ENCODE peak calls at places on chromosomes 12 and 14, in eight cellular contexts. One of them, this sample, is unnamed.
A peak's percentile ranks its signal among the peaks of the same experiment; 100 is the strongest.

GRCh38 chr12:51593539-51593938 is 2.5 kb downstream of the SCN8A start:
- DNase-seq in endodermal cell: peak; percentile 76
- DNase-seq in esophagus squamous epithelium: no peak
- DNase-seq in cardiac muscle cell: peak; percentile 75
- DNase-seq in stomach: no peak
- DNase-seq in HCT116: no peak
- DNase-seq in psoas muscle: no peak
- DNase-seq in brain microvascular endothelial cell: peak; percentile 64
- DNase-seq in this sample: no peak

GRCh38 chr14:105491366-105492006 is 440 bp downstream of the TEDC1 start:
- DNase-seq in endodermal cell: peak; percentile 97
- DNase-seq in HCT116: peak; percentile 68
- DNase-seq in cardiac muscle cell: no peak
- DNase-seq in esophagus squamous epithelium: no peak
- DNase-seq in brain microvascular endothelial cell: no peak
- DNase-seq in psoas muscle: peak; percentile 74
- DNase-seq in stomach: peak; percentile 76
- DNase-seq in this sample: peak; percentile 48

GRCh38 chr12:91958816-91959215 is 186.8 kb downstream of the BTG1 start:
- DNase-seq in cardiac muscle cell: no peak
- DNase-seq in stomach: no peak
- DNase-seq in psoas muscle: no peak
- DNase-seq in esophagus squamous epithelium: no peak
- DNase-seq in endodermal cell: no peak
- DNase-seq in HCT116: no peak
- DNase-seq in brain microvascular endothelial cell: peak; percentile 79
- DNase-seq in this sample: no peak

GRCh38 chr14:59318908-59319307 is 130.4 kb downstream of the DAAM1 start:
- DNase-seq in brain microvascular endothelial cell: no peak
- DNase-seq in psoas muscle: no peak
- DNase-seq in stomach: no peak
- DNase-seq in endodermal cell: no peak
- DNase-seq in cardiac muscle cell: no peak
- DNase-seq in esophagus squamous epithelium: no peak
- DNase-seq in HCT116: no peak
- DNase-seq in this sample: no peak

GRCh38 chr14:48333221-48333910 is 658.0 kb upstream of the MDGA2 start:
- DNase-seq in stomach: no peak
- DNase-seq in esophagus squamous epithelium: no peak
- DNase-seq in psoas muscle: no peak
- DNase-seq in brain microvascular endothelial cell: no peak
- DNase-seq in HCT116: no peak
- DNase-seq in cardiac muscle cell: no peak
- DNase-seq in endodermal cell: no peak
- DNase-seq in this sample: no peak

GRCh38 chr12:22477166-22477893 is 67.0 kb downstream of the C2CD5 start:
- DNase-seq in stomach: no peak
- DNase-seq in cardiac muscle cell: no peak
- DNase-seq in brain microvascular endothelial cell: peak; percentile 86
- DNase-seq in psoas muscle: no peak
- DNase-seq in HCT116: no peak
- DNase-seq in endodermal cell: no peak
- DNase-seq in esophagus squamous epithelium: no peak
- DNase-seq in this sample: no peak

GRCh38 chr12:66964629-66965028 is 285.8 kb upstream of the GRIP1 start:
- DNase-seq in esophagus squamous epithelium: no peak
- DNase-seq in stomach: no peak
- DNase-seq in endodermal cell: no peak
- DNase-seq in brain microvascular endothelial cell: peak; percentile 87
- DNase-seq in psoas muscle: no peak
- DNase-seq in cardiac muscle cell: no peak
- DNase-seq in HCT116: no peak
- DNase-seq in this sample: no peak

GRCh38 chr12:116955382-116956021 is 44.8 kb downstream of the FBXW8 start:
- DNase-seq in endodermal cell: peak; percentile 55
- DNase-seq in brain microvascular endothelial cell: no peak
- DNase-seq in psoas muscle: no peak
- DNase-seq in stomach: peak; percentile 83
- DNase-seq in cardiac muscle cell: no peak
- DNase-seq in HCT116: peak; percentile 45
- DNase-seq in esophagus squamous epithelium: no peak
- DNase-seq in this sample: peak; percentile 29

GRCh38 chr12:66083766-66084165 is 46.8 kb downstream of the LLPH start:
- DNase-seq in stomach: no peak
- DNase-seq in cardiac muscle cell: no peak
- DNase-seq in brain microvascular endothelial cell: no peak
- DNase-seq in endodermal cell: no peak
- DNase-seq in esophagus squamous epithelium: no peak
- DNase-seq in HCT116: no peak
- DNase-seq in psoas muscle: no peak
- DNase-seq in this sample: no peak

GRCh38 chr12:113235976-113236375 is 14.7 kb downstream of the TPCN1 start:
- DNase-seq in cardiac muscle cell: no peak
- DNase-seq in endodermal cell: no peak
- DNase-seq in psoas muscle: no peak
- DNase-seq in brain microvascular endothelial cell: no peak
- DNase-seq in HCT116: no peak
- DNase-seq in esophagus squamous epithelium: no peak
- DNase-seq in stomach: peak; percentile 4
- DNase-seq in this sample: no peak

GRCh38 chr12:5789469-5789968 is 155.5 kb downstream of the ANO2 start:
- DNase-seq in stomach: no peak
- DNase-seq in esophagus squamous epithelium: no peak
- DNase-seq in brain microvascular endothelial cell: no peak
- DNase-seq in HCT116: no peak
- DNase-seq in psoas muscle: no peak
- DNase-seq in endodermal cell: peak; percentile 41
- DNase-seq in cardiac muscle cell: peak; percentile 54
- DNase-seq in this sample: no peak

GRCh38 chr14:94058128-94058673 is 22.8 kb downstream of the DDX24 start:
- DNase-seq in HCT116: no peak
- DNase-seq in endodermal cell: no peak
- DNase-seq in stomach: no peak
- DNase-seq in psoas muscle: no peak
- DNase-seq in cardiac muscle cell: no peak
- DNase-seq in brain microvascular endothelial cell: no peak
- DNase-seq in esophagus squamous epithelium: no peak
- DNase-seq in this sample: no peak

GRCh38 chr14:22491683-22492483 is 97.1 kb downstream of the DAD1 start:
- DNase-seq in brain microvascular endothelial cell: no peak
- DNase-seq in endodermal cell: no peak
- DNase-seq in HCT116: no peak
- DNase-seq in cardiac muscle cell: no peak
- DNase-seq in stomach: no peak
- DNase-seq in psoas muscle: no peak
- DNase-seq in esophagus squamous epithelium: no peak
- DNase-seq in this sample: no peak

GRCh38 chr14:89279649-89280232 is 137.3 kb downstream of the FOXN3 start:
- DNase-seq in cardiac muscle cell: peak; percentile 45
- DNase-seq in endodermal cell: no peak
- DNase-seq in brain microvascular endothelial cell: no peak
- DNase-seq in stomach: no peak
- DNase-seq in esophagus squamous epithelium: no peak
- DNase-seq in HCT116: no peak
- DNase-seq in psoas muscle: no peak
- DNase-seq in this sample: no peak

GRCh38 chr14:66530526-66530925 is 22.6 kb downstream of the GPHN start:
- DNase-seq in esophagus squamous epithelium: no peak
- DNase-seq in psoas muscle: no peak
- DNase-seq in HCT116: no peak
- DNase-seq in stomach: no peak
- DNase-seq in cardiac muscle cell: no peak
- DNase-seq in endodermal cell: no peak
- DNase-seq in brain microvascular endothelial cell: no peak
- DNase-seq in this sample: no peak

GRCh38 chr12:108840605-108841328 is 16.6 kb downstream of the SSH1 start:
- DNase-seq in brain microvascular endothelial cell: no peak
- DNase-seq in cardiac muscle cell: no peak
- DNase-seq in esophagus squamous epithelium: no peak
- DNase-seq in psoas muscle: no peak
- DNase-seq in HCT116: no peak
- DNase-seq in stomach: no peak
- DNase-seq in endodermal cell: no peak
- DNase-seq in this sample: no peak

GRCh38 chr14:23431486-23431885 is 4.0 kb downstream of the MYH7 start:
- DNase-seq in HCT116: no peak
- DNase-seq in cardiac muscle cell: no peak
- DNase-seq in esophagus squamous epithelium: no peak
- DNase-seq in psoas muscle: no peak
- DNase-seq in stomach: no peak
- DNase-seq in endodermal cell: no peak
- DNase-seq in brain microvascular endothelial cell: no peak
- DNase-seq in this sample: no peak

GRCh38 chr12:129201029-129201428 is 347.8 kb downstream of the GLT1D1 start:
- DNase-seq in endodermal cell: peak; percentile 10
- DNase-seq in psoas muscle: no peak
- DNase-seq in HCT116: no peak
- DNase-seq in stomach: no peak
- DNase-seq in esophagus squamous epithelium: no peak
- DNase-seq in cardiac muscle cell: no peak
- DNase-seq in brain microvascular endothelial cell: no peak
- DNase-seq in this sample: no peak

GRCh38 chr14:65356327-65356836 is 56.1 kb upstream of the FUT8 start:
- DNase-seq in brain microvascular endothelial cell: peak; percentile 76
- DNase-seq in cardiac muscle cell: no peak
- DNase-seq in stomach: peak; percentile 72
- DNase-seq in psoas muscle: no peak
- DNase-seq in HCT116: peak; percentile 98
- DNase-seq in esophagus squamous epithelium: no peak
- DNase-seq in endodermal cell: peak; percentile 72
- DNase-seq in this sample: peak; percentile 21

GRCh38 chr14:70785556-70785955 is 23.8 kb downstream of the MAP3K9 start:
- DNase-seq in endodermal cell: no peak
- DNase-seq in cardiac muscle cell: no peak
- DNase-seq in psoas muscle: no peak
- DNase-seq in HCT116: no peak
- DNase-seq in brain microvascular endothelial cell: peak; percentile 11
- DNase-seq in stomach: no peak
- DNase-seq in esophagus squamous epithelium: no peak
- DNase-seq in this sample: no peak
- H3K27ac ChIP-seq in endodermal cell: no peak overlapping the region
- H3K27ac ChIP-seq in cardiac muscle cell: no peak overlapping the region
- H3K27ac ChIP-seq in psoas muscle: no peak overlapping the region
- H3K27ac ChIP-seq in HCT116: no peak overlapping the region
- H3K27ac ChIP-seq in brain microvascular endothelial cell: no peak overlapping the region
- H3K27ac ChIP-seq in stomach: no peak overlapping the region
- H3K27ac ChIP-seq in esophagus squamous epithelium: no peak overlapping the region
- H3K27ac ChIP-seq in this sample: no peak overlapping the region

DNA sequence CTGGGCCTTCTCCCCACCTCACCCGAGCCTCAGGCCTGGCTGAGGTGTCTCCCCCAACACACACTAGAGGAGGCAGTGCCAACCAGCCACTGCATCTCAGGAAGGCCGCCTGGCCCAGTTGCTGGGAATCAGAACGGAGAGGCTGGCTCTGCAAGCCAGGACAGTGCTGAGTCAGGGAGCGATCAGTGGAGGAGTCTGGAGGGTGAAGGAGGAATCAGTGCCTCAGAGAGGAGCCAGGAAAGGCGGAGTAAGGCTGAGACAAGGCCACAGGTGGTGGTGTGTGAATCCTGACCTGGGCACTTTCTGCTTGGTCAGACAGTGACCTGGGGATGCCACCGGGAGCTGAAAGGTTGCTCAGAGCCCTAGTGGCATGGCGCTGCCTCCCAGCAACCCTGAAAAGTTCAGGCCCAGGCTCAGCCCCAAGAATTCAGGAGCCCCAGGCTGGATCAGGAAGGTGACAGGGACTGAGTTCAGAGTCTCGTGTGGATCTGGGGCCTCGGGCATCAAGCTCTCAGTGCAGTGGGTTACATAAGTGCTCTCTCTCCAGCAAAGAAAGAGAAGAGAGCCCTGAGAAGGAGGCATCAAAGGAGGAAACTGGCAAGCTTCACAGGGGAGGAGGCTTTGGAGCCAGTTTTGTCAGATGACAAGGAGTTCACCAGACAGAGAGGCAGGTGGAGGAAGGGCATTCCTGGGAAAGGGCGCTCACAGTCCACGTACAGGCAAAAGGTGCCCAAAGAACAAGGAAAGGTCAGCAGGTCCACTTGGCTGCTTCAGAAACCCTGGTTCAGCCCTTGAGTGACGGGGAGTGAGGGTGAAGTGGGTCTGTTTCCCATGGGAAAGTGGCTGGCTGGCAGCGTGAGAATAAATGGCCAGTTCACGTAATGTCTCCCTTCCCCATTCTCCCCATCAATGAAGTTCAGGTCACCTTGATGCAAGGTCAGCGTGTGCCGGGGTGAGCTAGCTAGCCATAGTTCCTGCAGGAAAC is 87.8 kb downstream of the ZFP36L1 start:
- DNase-seq in cardiac muscle cell: no peak
- DNase-seq in endodermal cell: peak; percentile 48
- DNase-seq in psoas muscle: peak; percentile 36
- DNase-seq in stomach: no peak
- DNase-seq in HCT116: no peak
- DNase-seq in esophagus squamous epithelium: no peak
- DNase-seq in brain microvascular endothelial cell: no peak
- DNase-seq in this sample: no peak
- H3K27ac ChIP-seq in cardiac muscle cell: peak overlapping the region; percentile 59
- H3K27ac ChIP-seq in endodermal cell: no peak overlapping the region
- H3K27ac ChIP-seq in psoas muscle: no peak overlapping the region
- H3K27ac ChIP-seq in stomach: peak overlapping the region; percentile 46
- H3K27ac ChIP-seq in HCT116: no peak overlapping the region
- H3K27ac ChIP-seq in esophagus squamous epithelium: peak overlapping the region; percentile 93
- H3K27ac ChIP-seq in brain microvascular endothelial cell: no peak overlapping the region
- H3K27ac ChIP-seq in this sample: peak overlapping the region; percentile 26

DNA sequence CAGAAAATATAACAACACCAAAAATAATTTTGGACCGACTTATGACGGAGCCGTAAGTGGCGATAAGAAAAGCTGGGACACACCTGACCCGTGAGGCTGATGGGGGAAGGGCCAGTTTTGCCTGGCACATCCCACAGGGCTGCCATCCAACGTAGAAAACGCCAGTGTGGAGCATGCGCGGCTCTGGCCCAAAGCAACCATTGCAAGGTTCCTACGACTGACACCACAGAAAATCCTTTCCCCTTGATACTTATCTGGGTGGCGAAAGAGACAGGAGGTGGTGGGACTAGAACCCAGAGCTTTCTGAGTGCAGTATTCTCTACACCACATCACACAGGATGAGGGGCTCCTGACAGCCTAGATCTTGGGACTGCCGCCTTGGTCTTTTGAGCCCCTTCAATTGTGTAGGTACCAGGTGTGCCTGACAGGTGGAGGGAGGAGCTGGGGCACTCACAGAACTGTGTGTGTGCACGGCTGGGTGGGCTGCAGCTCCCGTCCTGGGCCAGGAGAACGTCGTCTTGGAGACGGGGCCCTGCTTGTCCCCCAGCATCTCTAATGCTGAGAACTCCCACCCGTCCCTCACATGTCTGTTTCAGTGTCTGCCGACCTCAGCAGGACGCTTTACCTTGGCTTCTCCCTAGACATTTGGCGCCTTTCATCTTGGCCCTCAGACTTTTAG is 17.4 kb upstream of the CACNA2D4 start:
- DNase-seq in cardiac muscle cell: no peak
- DNase-seq in HCT116: no peak
- DNase-seq in brain microvascular endothelial cell: no peak
- DNase-seq in endodermal cell: peak; percentile 44
- DNase-seq in esophagus squamous epithelium: no peak
- DNase-seq in stomach: peak; percentile 90
- DNase-seq in psoas muscle: no peak
- DNase-seq in this sample: no peak
- H3K27ac ChIP-seq in cardiac muscle cell: no peak overlapping the region
- H3K27ac ChIP-seq in HCT116: no peak overlapping the region
- H3K27ac ChIP-seq in brain microvascular endothelial cell: no peak overlapping the region
- H3K27ac ChIP-seq in endodermal cell: no peak overlapping the region
- H3K27ac ChIP-seq in esophagus squamous epithelium: no peak overlapping the region
- H3K27ac ChIP-seq in stomach: peak overlapping the region; percentile 86
- H3K27ac ChIP-seq in psoas muscle: peak overlapping the region; percentile 72
- H3K27ac ChIP-seq in this sample: peak overlapping the region; percentile 98

GRCh38 chr14:54564799-54565235 is 2.1 kb upstream of the SAMD4A start:
- DNase-seq in HCT116: no peak
- DNase-seq in esophagus squamous epithelium: no peak
- DNase-seq in stomach: no peak
- DNase-seq in cardiac muscle cell: no peak
- DNase-seq in brain microvascular endothelial cell: peak; percentile 54
- DNase-seq in psoas muscle: no peak
- DNase-seq in endodermal cell: no peak
- DNase-seq in this sample: peak; percentile 55
- H3K27ac ChIP-seq in HCT116: peak overlapping the region; percentile 74
- H3K27ac ChIP-seq in esophagus squamous epithelium: peak overlapping the region; percentile 91
- H3K27ac ChIP-seq in stomach: peak overlapping the region; percentile 99
- H3K27ac ChIP-seq in cardiac muscle cell: peak overlapping the region; percentile 95
- H3K27ac ChIP-seq in brain microvascular endothelial cell: peak overlapping the region; percentile 73
- H3K27ac ChIP-seq in psoas muscle: peak overlapping the region; percentile 99
- H3K27ac ChIP-seq in endodermal cell: no peak overlapping the region
- H3K27ac ChIP-seq in this sample: peak overlapping the region; percentile 93